ENCODE peak calls at places on chromosome 2, in six cellular contexts. C is pulmonary artery endothelial cell; V is NCI-H1930; T is CD8-positive, alpha-beta memory T cell; A is Daoy; Q is NCI-H2029. U is an unnamed sample.

GRCh38 chr2:68837164-68837860 is 33.9 kb downstream of the BMP10 start:
- DNase-seq in A (peak; percentile 71), V (no peak), T (peak; percentile 73), C (no peak), Q (no peak), U (peak; percentile 51)

GRCh38 chr2:234747833-234748559 is 203.8 kb upstream of the SH3BP4 start:
- DNase-seq in Q (no peak), V (no peak), T (no peak), C (no peak), A (no peak), U (no peak)

GRCh38 chr2:1081411-1082225 is 131.0 kb downstream of the SNTG2 start:
- DNase-seq in A (peak; percentile 38), Q (peak; percentile 47), T (no peak), V (no peak), C (no peak), U (no peak)

GRCh38 chr2:152548996-152549395 is 168.3 kb downstream of the PRPF40A start:
- DNase-seq in Q (no peak), C (no peak), T (no peak), A (no peak), V (no peak), U (no peak)

GRCh38 chr2:20429528-20429927 is 17.3 kb upstream of the RHOB start:
- DNase-seq in V (no peak), A (no peak), T (no peak), Q (no peak), C (no peak), U (no peak)

GRCh38 chr2:111705711-111706323 is 178.2 kb downstream of the ANAPC1 start:
- DNase-seq in A (peak; percentile 94), Q (no peak), T (no peak), C (peak; percentile 48), V (no peak), U (no peak)

GRCh38 chr2:10172033-10172865 is 49.7 kb downstream of the RRM2 start:
- DNase-seq in Q (no peak), T (no peak), C (no peak), A (no peak), V (no peak), U (no peak)

GRCh38 chr2:211055438-211055837 is 499.0 kb downstream of the CPS1 start:
- DNase-seq in C (no peak), Q (no peak), A (peak; percentile 57), T (no peak), V (no peak), U (no peak)

GRCh38 chr2:62473428-62473827 is 32.6 kb downstream of the TMEM17 start:
- DNase-seq in A (no peak), V (no peak), C (no peak), T (no peak), Q (no peak), U (no peak)

GRCh38 chr2:216756435-216756834 is 61.1 kb upstream of the IGFBP5 start:
- DNase-seq in C (no peak), Q (no peak), T (no peak), V (no peak), A (no peak), U (no peak)

GRCh38 chr2:107088156-107088555 is 202.2 kb upstream of the ST6GAL2 start:
- DNase-seq in Q (no peak), A (peak; percentile 7), C (no peak), T (no peak), V (no peak), U (no peak)

GRCh38 chr2:38535745-38536506 is 66.8 kb downstream of the HNRNPLL start:
- DNase-seq in Q (peak; percentile 43), V (peak; percentile 47), C (peak; percentile 30), A (peak; percentile 82), T (peak; percentile 82), U (peak; percentile 57)

GRCh38 chr2:15976334-15976733 is 36.0 kb downstream of the MYCN start:
- DNase-seq in A (no peak), C (no peak), T (no peak), V (no peak), Q (no peak), U (no peak)